ENCODE peak calls at places on chromosomes 5 and 9, in four cellular contexts. H, K, A and F are unnamed samples.

GRCh38 chr5:175567954-175568353 is 89.6 kb downstream of the SFXN1 start:
- DNase-seq in A (no peak), K (no peak), H (no peak), F (no peak)

GRCh38 chr5:113451797-113452196 is 17.0 kb upstream of the TSSK1B start:
- DNase-seq in H (no peak), K (no peak), A (peak; percentile 9), F (no peak)

GRCh38 chr9:95078934-95079333 is 238.6 kb downstream of the FANCC start:
- DNase-seq in A (no peak), H (no peak), K (peak; percentile 29), F (no peak)

GRCh38 chr5:31186672-31187267 is 6.7 kb upstream of the CDH6 start:
- DNase-seq in A (peak; percentile 20), K (no peak), H (peak; percentile 4), F (no peak)

GRCh38 chr9:34759432-34760134 is 49.6 kb upstream of the CCL21 start:
- DNase-seq in H (no peak), A (no peak), K (no peak), F (no peak)

GRCh38 chr5:73441377-73441776 is 7.2 kb downstream of the FOXD1 start:
- DNase-seq in K (no peak), A (no peak), H (no peak), F (no peak)

GRCh38 chr5:180323929-180324632 is 29.1 kb downstream of the GFPT2 start:
- DNase-seq in K (no peak), A (no peak), H (no peak), F (peak; percentile 15)

GRCh38 chr9:20623021-20623747 is 885 bp upstream of the MLLT3 start:
- DNase-seq in K (peak; percentile 70), A (no peak), H (peak; percentile 10), F (no peak)

GRCh38 chr5:50867140-50867539 is 200.7 kb downstream of the PARP8 start:
- DNase-seq in A (no peak), K (no peak), H (no peak), F (no peak)

GRCh38 chr9:75636427-75637045 is 253.9 kb upstream of the PCSK5 start:
- DNase-seq in K (no peak), A (no peak), H (no peak), F (no peak)

GRCh38 chr5:84603557-84604185 is 219.0 kb upstream of the EDIL3 start:
- DNase-seq in H (no peak), K (no peak), A (peak; percentile 94), F (no peak)

GRCh38 chr9:20356392-20357206 is 265.7 kb downstream of the MLLT3 start:
- DNase-seq in A (peak; percentile 80), K (no peak), H (peak; percentile 73), F (no peak)

GRCh38 chr9:3138236-3139229 is 294.6 kb upstream of the PUM3 start:
- DNase-seq in K (no peak), A (no peak), H (no peak), F (no peak)